ENCODE peak calls at places on chromosomes 3 and 15, in nine cellular contexts. X is MV-4-11, K is GM04504, A is fibroblast of lung, L is ELR, F is neural crest cell, U is retina, S is iPS-NIHi11, D is Peyer's patch. C is an unnamed sample.

GRCh38 chr15:40439461-40440299 is 1.1 kb upstream of the BAHD1 start:
- DNase-seq in X (peak; percentile 4), K (peak; percentile 9), A (no peak), L (peak; percentile 45), F (no peak), U (peak; percentile 62), S (peak; percentile 61), D (peak; percentile 65), C (no peak)

GRCh38 chr15:98151098-98151497 is 190.6 kb downstream of the ARRDC4 start:
- DNase-seq in X (no peak), K (no peak), A (no peak), L (no peak), F (no peak), U (no peak), S (no peak), D (no peak), C (no peak)

GRCh38 chr3:136612512-136612911 is 139.7 kb downstream of the STAG1 start:
- DNase-seq in X (no peak), K (peak; percentile 10), A (no peak), L (no peak), F (no peak), U (no peak), S (no peak), D (no peak), C (no peak)

GRCh38 chr3:43213631-43214030 is 72.7 kb upstream of the SNRK start:
- DNase-seq in X (no peak), K (no peak), A (no peak), L (no peak), F (no peak), U (no peak), S (no peak), D (no peak), C (no peak)

GRCh38 chr3:87309601-87310000 is 33.2 kb upstream of the POU1F1 start:
- DNase-seq in X (no peak), K (no peak), A (no peak), L (peak; percentile 49), F (no peak), U (no peak), S (no peak), D (no peak), C (no peak)

GRCh38 chr3:150372320-150373118 is 35.6 kb upstream of the TSC22D2 start:
- DNase-seq in X (no peak), K (no peak), A (no peak), L (peak; percentile 51), F (no peak), U (no peak), S (no peak), D (no peak), C (no peak)

GRCh38 chr15:96363692-96364091 is 33.2 kb downstream of the NR2F2 start:
- DNase-seq in X (no peak), K (no peak), A (no peak), L (no peak), F (no peak), U (peak; percentile 52), S (no peak), D (no peak), C (no peak)

GRCh38 chr15:63086271-63086670 is 35.4 kb upstream of the LACTB start:
- DNase-seq in X (no peak), K (peak; percentile 87), A (peak; percentile 47), L (no peak), F (no peak), U (no peak), S (no peak), D (no peak), C (no peak)

GRCh38 chr3:126390751-126391150 is 4.0 kb upstream of the CFAP100 start:
- DNase-seq in X (no peak), K (no peak), A (no peak), L (no peak), F (no peak), U (no peak), S (no peak), D (peak; percentile 44), C (no peak)

GRCh38 chr3:43347774-43348173 is 61.4 kb downstream of the SNRK start:
- DNase-seq in X (no peak), K (no peak), A (no peak), L (no peak), F (no peak), U (no peak), S (no peak), D (no peak), C (no peak)

GRCh38 chr3:27311400-27311799 is 57.8 kb downstream of the NEK10 start:
- DNase-seq in X (no peak), K (peak; percentile 92), A (peak; percentile 64), L (peak; percentile 98), F (no peak), U (no peak), S (no peak), D (no peak), C (peak; percentile 43)